ENCODE peak calls at places on chromosomes 12 and 14, in six cellular contexts. One of them, this sample, is unnamed.

GRCh38 chr14:62101650-62102355 is 339.6 kb downstream of the SNAPC1 start:
- DNase-seq in stomach: no peak
- DNase-seq in GM23338: no peak
- DNase-seq in SK-N-SH: no peak
- DNase-seq in HepG2: no peak
- DNase-seq in right lobe of liver: no peak
- DNase-seq in this sample: no peak

GRCh38 chr14:58878740-58879139 is 241.0 kb downstream of the DACT1 start:
- DNase-seq in stomach: no peak
- DNase-seq in GM23338: peak
- DNase-seq in SK-N-SH: no peak
- DNase-seq in HepG2: no peak
- DNase-seq in right lobe of liver: no peak
- DNase-seq in this sample: no peak

GRCh38 chr14:65904988-65905387 is 492.5 kb downstream of the FUT8 start:
- DNase-seq in stomach: no peak
- DNase-seq in GM23338: no peak
- DNase-seq in SK-N-SH: no peak
- DNase-seq in HepG2: no peak
- DNase-seq in right lobe of liver: no peak
- DNase-seq in this sample: no peak

GRCh38 chr14:50560929-50561280 is 960 bp downstream of the ATL1 start:
- DNase-seq in stomach: peak
- DNase-seq in GM23338: peak
- DNase-seq in SK-N-SH: peak
- DNase-seq in HepG2: no peak
- DNase-seq in right lobe of liver: peak
- DNase-seq in this sample: peak

GRCh38 chr14:56118611-56119181 is 485 bp downstream of the PELI2 start:
- DNase-seq in stomach: peak
- DNase-seq in GM23338: peak
- DNase-seq in SK-N-SH: peak
- DNase-seq in HepG2: no peak
- DNase-seq in right lobe of liver: peak
- DNase-seq in this sample: peak

GRCh38 chr14:94936901-94937321 is 167.0 kb upstream of the GSC start:
- DNase-seq in stomach: peak
- DNase-seq in GM23338: no peak
- DNase-seq in SK-N-SH: peak
- DNase-seq in HepG2: no peak
- DNase-seq in right lobe of liver: no peak
- DNase-seq in this sample: peak

GRCh38 chr12:91289072-91289471 is 106.5 kb upstream of the DCN start:
- DNase-seq in stomach: no peak
- DNase-seq in GM23338: no peak
- DNase-seq in SK-N-SH: no peak
- DNase-seq in HepG2: no peak
- DNase-seq in right lobe of liver: no peak
- DNase-seq in this sample: no peak

GRCh38 chr14:71852201-71852600 is 80.0 kb upstream of the RGS6 start:
- DNase-seq in stomach: no peak
- DNase-seq in GM23338: no peak
- DNase-seq in SK-N-SH: no peak
- DNase-seq in HepG2: no peak
- DNase-seq in right lobe of liver: no peak
- DNase-seq in this sample: no peak

GRCh38 chr12:105013892-105014291 is 27.8 kb downstream of the NOPCHAP1 start:
- DNase-seq in stomach: no peak
- DNase-seq in GM23338: no peak
- DNase-seq in SK-N-SH: no peak
- DNase-seq in HepG2: no peak
- DNase-seq in right lobe of liver: no peak
- DNase-seq in this sample: no peak

GRCh38 chr12:6942331-6942665 is 1.3 kb upstream of the RNU7-1 start:
- DNase-seq in stomach: no peak
- DNase-seq in GM23338: no peak
- DNase-seq in SK-N-SH: peak
- DNase-seq in HepG2: no peak
- DNase-seq in right lobe of liver: no peak
- DNase-seq in this sample: peak

GRCh38 chr14:50191499-50191898 is 39.9 kb downstream of the SOS2 start:
- DNase-seq in stomach: no peak
- DNase-seq in GM23338: no peak
- DNase-seq in SK-N-SH: no peak
- DNase-seq in HepG2: no peak
- DNase-seq in right lobe of liver: no peak
- DNase-seq in this sample: no peak

GRCh38 chr14:61673305-61673704 is 22.0 kb upstream of the HIF1A start:
- DNase-seq in stomach: no peak
- DNase-seq in GM23338: peak
- DNase-seq in SK-N-SH: no peak
- DNase-seq in HepG2: no peak
- DNase-seq in right lobe of liver: no peak
- DNase-seq in this sample: no peak

GRCh38 chr12:27549231-27549800 is 25.3 kb downstream of the PPFIBP1 start:
- DNase-seq in stomach: no peak
- DNase-seq in GM23338: no peak
- DNase-seq in SK-N-SH: no peak
- DNase-seq in HepG2: peak
- DNase-seq in right lobe of liver: no peak
- DNase-seq in this sample: no peak

GRCh38 chr12:121337416-121337815 is 14.8 kb downstream of the ANAPC5 start:
- DNase-seq in stomach: no peak
- DNase-seq in GM23338: no peak
- DNase-seq in SK-N-SH: no peak
- DNase-seq in HepG2: no peak
- DNase-seq in right lobe of liver: no peak
- DNase-seq in this sample: no peak

GRCh38 chr12:84604541-84604940 is 308.1 kb downstream of the SLC6A15 start:
- DNase-seq in stomach: no peak
- DNase-seq in GM23338: no peak
- DNase-seq in SK-N-SH: no peak
- DNase-seq in HepG2: no peak
- DNase-seq in right lobe of liver: no peak
- DNase-seq in this sample: no peak

GRCh38 chr14:92973265-92973797 is 50.4 kb downstream of the CHGA start:
- DNase-seq in stomach: peak
- DNase-seq in GM23338: peak
- DNase-seq in SK-N-SH: peak
- DNase-seq in HepG2: peak
- DNase-seq in right lobe of liver: peak
- DNase-seq in this sample: peak

GRCh38 chr14:60220084-60220483 is 28.9 kb upstream of the PPM1A start:
- DNase-seq in stomach: no peak
- DNase-seq in GM23338: no peak
- DNase-seq in SK-N-SH: no peak
- DNase-seq in HepG2: no peak
- DNase-seq in right lobe of liver: no peak
- DNase-seq in this sample: no peak

GRCh38 chr12:102567031-102567985 is 86.9 kb upstream of the IGF1 start:
- DNase-seq in stomach: no peak
- DNase-seq in GM23338: no peak
- DNase-seq in SK-N-SH: peak
- DNase-seq in HepG2: no peak
- DNase-seq in right lobe of liver: no peak
- DNase-seq in this sample: no peak

GRCh38 chr14:38150075-38150474 is 57.6 kb upstream of the SSTR1 start:
- DNase-seq in stomach: no peak
- DNase-seq in GM23338: no peak
- DNase-seq in SK-N-SH: no peak
- DNase-seq in HepG2: no peak
- DNase-seq in right lobe of liver: no peak
- DNase-seq in this sample: no peak
- TF ChIP-seq CTCF in stomach: no peak
- TF ChIP-seq CTCF in GM23338: no peak
- TF ChIP-seq CTCF in SK-N-SH: no peak
- TF ChIP-seq CTCF in HepG2: no peak
- TF ChIP-seq CTCF in right lobe of liver: no peak
- TF ChIP-seq CTCF in this sample: no peak

DNA sequence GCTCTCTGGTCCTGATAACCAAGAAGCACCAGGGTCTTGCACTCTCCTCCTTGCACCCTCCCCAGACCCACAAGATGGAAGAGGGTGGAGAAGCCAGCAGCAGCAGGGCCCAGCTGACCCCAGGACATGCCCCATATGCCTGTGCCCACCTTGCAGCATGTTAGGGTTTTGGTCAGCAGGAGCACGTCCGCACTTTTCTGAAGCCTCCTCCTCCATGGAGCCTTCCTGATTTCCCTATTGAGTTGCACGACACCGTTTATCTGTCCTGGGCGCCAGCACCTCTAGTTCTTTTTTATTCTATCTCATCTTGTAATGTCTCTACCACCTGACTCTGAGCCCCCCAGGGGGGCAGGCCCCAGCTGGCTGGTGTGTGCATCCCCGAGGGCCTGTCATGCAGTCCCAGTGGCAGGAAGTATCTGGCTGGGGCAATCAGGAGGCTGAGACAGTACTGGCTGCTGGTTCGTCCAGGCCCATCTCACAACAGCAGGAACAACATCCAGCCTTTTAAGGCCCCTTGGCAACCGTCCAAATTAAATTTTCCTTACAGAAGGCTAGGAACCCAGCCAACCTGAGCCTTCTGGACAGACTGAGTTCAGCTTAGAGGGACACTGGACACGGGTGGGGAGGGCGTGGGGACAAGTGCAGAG is 39.6 kb downstream of the CCDC85C start:
- DNase-seq in stomach: peak
- DNase-seq in GM23338: no peak
- DNase-seq in SK-N-SH: peak
- DNase-seq in HepG2: peak
- DNase-seq in right lobe of liver: peak
- DNase-seq in this sample: peak
- H3K27ac ChIP-seq in stomach: peak
- H3K27ac ChIP-seq in GM23338: no peak
- H3K27ac ChIP-seq in SK-N-SH: peak
- H3K27ac ChIP-seq in HepG2: peak
- H3K27ac ChIP-seq in right lobe of liver: peak
- H3K27ac ChIP-seq in this sample: no peak

DNA sequence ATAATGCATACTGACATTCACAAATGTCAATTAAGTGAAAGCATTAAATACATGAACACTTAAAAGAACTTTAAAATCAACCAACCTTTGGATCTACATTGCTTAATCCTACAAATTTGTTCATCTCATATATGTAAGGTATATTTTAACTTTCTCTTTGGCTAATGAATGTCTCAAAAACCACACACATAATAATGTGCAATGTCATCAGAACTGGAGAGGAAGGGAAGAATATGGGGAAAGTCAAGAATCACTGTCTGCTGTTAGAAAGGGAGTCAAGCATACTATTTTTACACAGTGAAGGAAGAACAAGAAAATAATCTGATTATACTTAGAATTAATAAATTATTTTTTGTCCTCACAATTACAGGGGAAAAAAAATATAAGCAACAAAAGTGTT is 4.9 kb downstream of the GMFB start:
- DNase-seq in stomach: no peak
- DNase-seq in GM23338: no peak
- DNase-seq in SK-N-SH: no peak
- DNase-seq in HepG2: no peak
- DNase-seq in right lobe of liver: no peak
- DNase-seq in this sample: no peak
- H3K4me3 ChIP-seq in stomach: no peak
- H3K4me3 ChIP-seq in GM23338: no peak
- H3K4me3 ChIP-seq in SK-N-SH: no peak
- H3K4me3 ChIP-seq in HepG2: no peak
- H3K4me3 ChIP-seq in right lobe of liver: no peak
- H3K4me3 ChIP-seq in this sample: no peak

GRCh38 chr14:67675219-67675582 is 769 bp upstream of the VTI1B start:
- DNase-seq in stomach: no peak
- DNase-seq in GM23338: no peak
- DNase-seq in SK-N-SH: no peak
- DNase-seq in HepG2: no peak
- DNase-seq in right lobe of liver: no peak
- DNase-seq in this sample: no peak
- TF ChIP-seq CTCF in stomach: no peak
- TF ChIP-seq CTCF in GM23338: no peak
- TF ChIP-seq CTCF in SK-N-SH: peak
- TF ChIP-seq CTCF in HepG2: no peak
- TF ChIP-seq CTCF in right lobe of liver: no peak
- TF ChIP-seq CTCF in this sample: no peak

GRCh38 chr12:124622326-124622725 is 54.9 kb upstream of the NCOR2 start:
- DNase-seq in stomach: no peak
- DNase-seq in GM23338: no peak
- DNase-seq in SK-N-SH: no peak
- DNase-seq in HepG2: no peak
- DNase-seq in right lobe of liver: no peak
- DNase-seq in this sample: no peak

GRCh38 chr12:124622764-124623163 is 55.4 kb upstream of the NCOR2 start:
- DNase-seq in stomach: no peak
- DNase-seq in GM23338: no peak
- DNase-seq in SK-N-SH: no peak
- DNase-seq in HepG2: no peak
- DNase-seq in right lobe of liver: no peak
- DNase-seq in this sample: no peak

GRCh38 chr12:124620606-124621295 is 53.3 kb upstream of the NCOR2 start:
- DNase-seq in stomach: no peak
- DNase-seq in GM23338: no peak
- DNase-seq in SK-N-SH: no peak
- DNase-seq in HepG2: no peak
- DNase-seq in right lobe of liver: no peak
- DNase-seq in this sample: no peak

GRCh38 chr12:124623344-124623885 is 56.0 kb upstream of the NCOR2 start:
- DNase-seq in stomach: no peak
- DNase-seq in GM23338: no peak
- DNase-seq in SK-N-SH: no peak
- DNase-seq in HepG2: no peak
- DNase-seq in right lobe of liver: no peak
- DNase-seq in this sample: no peak

GRCh38 chr12:124621296-124621660 is 53.9 kb upstream of the NCOR2 start:
- DNase-seq in stomach: no peak
- DNase-seq in GM23338: peak
- DNase-seq in SK-N-SH: no peak
- DNase-seq in HepG2: no peak
- DNase-seq in right lobe of liver: no peak
- DNase-seq in this sample: peak
- H3K27ac ChIP-seq in stomach: peak
- H3K27ac ChIP-seq in GM23338: no peak
- H3K27ac ChIP-seq in SK-N-SH: no peak
- H3K27ac ChIP-seq in HepG2: no peak
- H3K27ac ChIP-seq in right lobe of liver: no peak
- H3K27ac ChIP-seq in this sample: no peak

GRCh38 chr12:122945047-122945592 is 21.1 kb downstream of the ABCB9 start:
- DNase-seq in stomach: no peak
- DNase-seq in GM23338: no peak
- DNase-seq in SK-N-SH: no peak
- DNase-seq in HepG2: no peak
- DNase-seq in right lobe of liver: no peak
- DNase-seq in this sample: no peak

GRCh38 chr12:122948605-122949004 is 17.7 kb downstream of the ABCB9 start:
- DNase-seq in stomach: no peak
- DNase-seq in GM23338: no peak
- DNase-seq in SK-N-SH: no peak
- DNase-seq in HepG2: no peak
- DNase-seq in right lobe of liver: no peak
- DNase-seq in this sample: no peak

GRCh38 chr12:122947352-122947792 is 18.9 kb downstream of the ABCB9 start:
- DNase-seq in stomach: peak
- DNase-seq in GM23338: no peak
- DNase-seq in SK-N-SH: no peak
- DNase-seq in HepG2: no peak
- DNase-seq in right lobe of liver: no peak
- DNase-seq in this sample: peak

GRCh38 chr12:122944588-122944987 is 21.7 kb downstream of the ABCB9 start:
- DNase-seq in stomach: peak
- DNase-seq in GM23338: no peak
- DNase-seq in SK-N-SH: no peak
- DNase-seq in HepG2: peak
- DNase-seq in right lobe of liver: no peak
- DNase-seq in this sample: no peak

GRCh38 chr12:122946690-122947271 is 19.5 kb downstream of the ABCB9 start:
- DNase-seq in stomach: peak
- DNase-seq in GM23338: no peak
- DNase-seq in SK-N-SH: no peak
- DNase-seq in HepG2: peak
- DNase-seq in right lobe of liver: peak
- DNase-seq in this sample: peak
- H3K4me3 ChIP-seq in stomach: no peak
- H3K4me3 ChIP-seq in GM23338: no peak
- H3K4me3 ChIP-seq in SK-N-SH: no peak
- H3K4me3 ChIP-seq in HepG2: no peak
- H3K4me3 ChIP-seq in right lobe of liver: no peak
- H3K4me3 ChIP-seq in this sample: no peak